ENCODE peak calls at places on chromosomes 5 and 9, in six cellular contexts. One of them, this sample, is unnamed.
A peak's percentile ranks its signal among the peaks of the same experiment; 100 is the strongest.

GRCh38 chr9:27664136-27664819 is 91.0 kb upstream of the C9orf72 start:
- DNase-seq in tibial artery: no peak
- DNase-seq in heart right ventricle: no peak
- DNase-seq in left lung: no peak
- DNase-seq in right atrium auricular region: no peak
- DNase-seq in prostate gland: no peak
- DNase-seq in this sample: no peak

GRCh38 chr9:109166771-109167601 is at the start of gene FRRS1L:
- DNase-seq in right atrium auricular region: no peak
- DNase-seq in prostate gland: no peak
- DNase-seq in heart right ventricle: no peak
- DNase-seq in left lung: no peak
- DNase-seq in tibial artery: no peak
- DNase-seq in this sample: peak; percentile 70

GRCh38 chr5:116502616-116503015 is 72.0 kb downstream of the SEMA6A start:
- DNase-seq in prostate gland: no peak
- DNase-seq in heart right ventricle: no peak
- DNase-seq in left lung: no peak
- DNase-seq in tibial artery: no peak
- DNase-seq in right atrium auricular region: no peak
- DNase-seq in this sample: no peak

GRCh38 chr9:91935805-91936204 is 14.2 kb downstream of the ROR2 start:
- DNase-seq in left lung: no peak
- DNase-seq in prostate gland: no peak
- DNase-seq in heart right ventricle: no peak
- DNase-seq in tibial artery: no peak
- DNase-seq in right atrium auricular region: no peak
- DNase-seq in this sample: no peak

GRCh38 chr9:6930827-6931226 is 173.1 kb downstream of the KDM4C start:
- DNase-seq in left lung: no peak
- DNase-seq in tibial artery: no peak
- DNase-seq in right atrium auricular region: no peak
- DNase-seq in heart right ventricle: no peak
- DNase-seq in prostate gland: no peak
- DNase-seq in this sample: no peak

GRCh38 chr5:93800988-93801811 is 59.8 kb upstream of the POU5F2 start:
- DNase-seq in right atrium auricular region: no peak
- DNase-seq in left lung: peak; percentile 33
- DNase-seq in heart right ventricle: no peak
- DNase-seq in prostate gland: peak; percentile 41
- DNase-seq in tibial artery: no peak
- DNase-seq in this sample: peak; percentile 21

GRCh38 chr9:125137200-125137599 is 6.1 kb downstream of the SCAI start:
- DNase-seq in tibial artery: no peak
- DNase-seq in prostate gland: no peak
- DNase-seq in right atrium auricular region: no peak
- DNase-seq in left lung: no peak
- DNase-seq in heart right ventricle: no peak
- DNase-seq in this sample: no peak

GRCh38 chr5:160470437-160471341 is 49.0 kb downstream of the PTTG1 start:
- DNase-seq in left lung: no peak
- DNase-seq in tibial artery: peak; percentile 29
- DNase-seq in right atrium auricular region: no peak
- DNase-seq in prostate gland: peak; percentile 13
- DNase-seq in heart right ventricle: no peak
- DNase-seq in this sample: no peak

GRCh38 chr5:132354381-132354780 is 15.1 kb upstream of the SLC22A5 start:
- DNase-seq in prostate gland: no peak
- DNase-seq in right atrium auricular region: no peak
- DNase-seq in tibial artery: no peak
- DNase-seq in left lung: peak; percentile 49
- DNase-seq in heart right ventricle: no peak
- DNase-seq in this sample: no peak

GRCh38 chr5:165574140-165574539 is 2068.7 kb downstream of the MAT2B start:
- DNase-seq in prostate gland: no peak
- DNase-seq in heart right ventricle: no peak
- DNase-seq in right atrium auricular region: no peak
- DNase-seq in left lung: no peak
- DNase-seq in tibial artery: no peak
- DNase-seq in this sample: no peak

GRCh38 chr5:140794594-140795258 is at the start of gene PCDHA2:
- DNase-seq in tibial artery: no peak
- DNase-seq in heart right ventricle: no peak
- DNase-seq in left lung: no peak
- DNase-seq in prostate gland: no peak
- DNase-seq in right atrium auricular region: no peak
- DNase-seq in this sample: no peak

GRCh38 chr9:127161081-127161621 is 38.7 kb upstream of the ANGPTL2 start:
- DNase-seq in heart right ventricle: no peak
- DNase-seq in prostate gland: no peak
- DNase-seq in left lung: no peak
- DNase-seq in tibial artery: no peak
- DNase-seq in right atrium auricular region: no peak
- DNase-seq in this sample: no peak

GRCh38 chr5:58107704-58108103 is 352.2 kb downstream of the PLK2 start:
- DNase-seq in right atrium auricular region: no peak
- DNase-seq in left lung: no peak
- DNase-seq in heart right ventricle: no peak
- DNase-seq in tibial artery: no peak
- DNase-seq in prostate gland: no peak
- DNase-seq in this sample: no peak

GRCh38 chr9:106862946-106863740 is at the start of gene ZNF462:
- DNase-seq in prostate gland: peak; percentile 56
- DNase-seq in heart right ventricle: peak; percentile 30
- DNase-seq in left lung: no peak
- DNase-seq in tibial artery: no peak
- DNase-seq in right atrium auricular region: peak; percentile 62
- DNase-seq in this sample: peak; percentile 68

GRCh38 chr5:90408571-90409317 is 812 bp downstream of the CETN3 start:
- DNase-seq in prostate gland: no peak
- DNase-seq in heart right ventricle: no peak
- DNase-seq in tibial artery: no peak
- DNase-seq in left lung: no peak
- DNase-seq in right atrium auricular region: no peak
- DNase-seq in this sample: no peak

GRCh38 chr5:87944553-87945320 is 323.9 kb downstream of the TMEM161B start:
- DNase-seq in tibial artery: peak; percentile 27
- DNase-seq in heart right ventricle: peak; percentile 37
- DNase-seq in left lung: no peak
- DNase-seq in right atrium auricular region: peak; percentile 60
- DNase-seq in prostate gland: no peak
- DNase-seq in this sample: no peak

GRCh38 chr5:154611341-154611767 is 133.3 kb upstream of the HAND1 start:
- DNase-seq in tibial artery: no peak
- DNase-seq in prostate gland: no peak
- DNase-seq in heart right ventricle: no peak
- DNase-seq in left lung: no peak
- DNase-seq in right atrium auricular region: no peak
- DNase-seq in this sample: no peak

GRCh38 chr5:57538341-57538955 is 55.8 kb upstream of the ACTBL2 start:
- DNase-seq in prostate gland: no peak
- DNase-seq in heart right ventricle: no peak
- DNase-seq in tibial artery: no peak
- DNase-seq in left lung: no peak
- DNase-seq in right atrium auricular region: no peak
- DNase-seq in this sample: no peak

GRCh38 chr9:114688892-114689291 is 6.9 kb upstream of the TEX48 start:
- DNase-seq in prostate gland: no peak
- DNase-seq in right atrium auricular region: no peak
- DNase-seq in tibial artery: no peak
- DNase-seq in left lung: no peak
- DNase-seq in heart right ventricle: no peak
- DNase-seq in this sample: no peak

GRCh38 chr5:173864126-173865075 is 23.7 kb upstream of the CPEB4 start:
- DNase-seq in left lung: peak; percentile 42
- DNase-seq in prostate gland: no peak
- DNase-seq in heart right ventricle: no peak
- DNase-seq in right atrium auricular region: no peak
- DNase-seq in tibial artery: peak; percentile 50
- DNase-seq in this sample: no peak

GRCh38 chr9:15743512-15743911 is 190.7 kb downstream of the CCDC171 start:
- DNase-seq in tibial artery: no peak
- DNase-seq in left lung: no peak
- DNase-seq in prostate gland: no peak
- DNase-seq in right atrium auricular region: no peak
- DNase-seq in heart right ventricle: no peak
- DNase-seq in this sample: no peak

GRCh38 chr9:93093081-93093448 is 3.0 kb upstream of the CARD19 start:
- DNase-seq in left lung: no peak
- DNase-seq in heart right ventricle: no peak
- DNase-seq in tibial artery: no peak
- DNase-seq in prostate gland: no peak
- DNase-seq in right atrium auricular region: no peak
- DNase-seq in this sample: no peak

GRCh38 chr5:61429906-61430305 is 97.8 kb downstream of the ZSWIM6 start:
- DNase-seq in tibial artery: no peak
- DNase-seq in right atrium auricular region: no peak
- DNase-seq in prostate gland: no peak
- DNase-seq in heart right ventricle: no peak
- DNase-seq in left lung: no peak
- DNase-seq in this sample: no peak

GRCh38 chr9:98808411-98808815 is 943 bp downstream of the GALNT12 start:
- DNase-seq in prostate gland: no peak
- DNase-seq in tibial artery: no peak
- DNase-seq in right atrium auricular region: no peak
- DNase-seq in heart right ventricle: no peak
- DNase-seq in left lung: peak; percentile 77
- DNase-seq in this sample: peak; percentile 62

GRCh38 chr5:111967463-111967862 is 210.5 kb upstream of the NREP start:
- DNase-seq in heart right ventricle: no peak
- DNase-seq in tibial artery: no peak
- DNase-seq in left lung: no peak
- DNase-seq in prostate gland: no peak
- DNase-seq in right atrium auricular region: no peak
- DNase-seq in this sample: no peak

GRCh38 chr9:112846528-112847488 is 43.9 kb downstream of the SLC46A2 start:
- DNase-seq in heart right ventricle: no peak
- DNase-seq in tibial artery: no peak
- DNase-seq in prostate gland: no peak
- DNase-seq in left lung: no peak
- DNase-seq in right atrium auricular region: no peak
- DNase-seq in this sample: no peak

GRCh38 chr9:112848316-112849151 is 42.1 kb downstream of the SLC46A2 start:
- DNase-seq in right atrium auricular region: no peak
- DNase-seq in prostate gland: no peak
- DNase-seq in heart right ventricle: no peak
- DNase-seq in tibial artery: no peak
- DNase-seq in left lung: no peak
- DNase-seq in this sample: no peak

GRCh38 chr9:112850840-112851239 is 39.8 kb downstream of the SLC46A2 start:
- DNase-seq in left lung: no peak
- DNase-seq in heart right ventricle: no peak
- DNase-seq in tibial artery: no peak
- DNase-seq in right atrium auricular region: no peak
- DNase-seq in prostate gland: no peak
- DNase-seq in this sample: no peak

GRCh38 chr9:112852741-112853505 is 37.8 kb downstream of the SLC46A2 start:
- DNase-seq in heart right ventricle: no peak
- DNase-seq in prostate gland: no peak
- DNase-seq in right atrium auricular region: no peak
- DNase-seq in tibial artery: no peak
- DNase-seq in left lung: no peak
- DNase-seq in this sample: no peak

GRCh38 chr9:112849363-112849922 is 41.2 kb downstream of the SLC46A2 start:
- DNase-seq in prostate gland: no peak
- DNase-seq in heart right ventricle: no peak
- DNase-seq in left lung: no peak
- DNase-seq in right atrium auricular region: no peak
- DNase-seq in tibial artery: no peak
- DNase-seq in this sample: no peak
- H3K27ac ChIP-seq in prostate gland: no peak overlapping the region
- H3K27ac ChIP-seq in heart right ventricle: no peak overlapping the region
- H3K27ac ChIP-seq in left lung: peak overlapping the region; percentile 57
- H3K27ac ChIP-seq in right atrium auricular region: no peak overlapping the region
- H3K27ac ChIP-seq in tibial artery: no peak overlapping the region
- H3K27ac ChIP-seq in this sample: no peak overlapping the region

GRCh38 chr5:148406406-148406805 is 22.6 kb downstream of the FBXO38 start:
- DNase-seq in prostate gland: no peak
- DNase-seq in left lung: no peak
- DNase-seq in tibial artery: no peak
- DNase-seq in right atrium auricular region: no peak
- DNase-seq in heart right ventricle: no peak
- DNase-seq in this sample: no peak

GRCh38 chr5:148414848-148415247 is 31.1 kb downstream of the FBXO38 start:
- DNase-seq in prostate gland: no peak
- DNase-seq in tibial artery: no peak
- DNase-seq in right atrium auricular region: no peak
- DNase-seq in left lung: no peak
- DNase-seq in heart right ventricle: no peak
- DNase-seq in this sample: no peak

GRCh38 chr5:148408092-148408491 is 24.3 kb downstream of the FBXO38 start:
- DNase-seq in right atrium auricular region: no peak
- DNase-seq in heart right ventricle: no peak
- DNase-seq in left lung: no peak
- DNase-seq in prostate gland: no peak
- DNase-seq in tibial artery: no peak
- DNase-seq in this sample: no peak

GRCh38 chr5:148416921-148417320 is 33.2 kb downstream of the FBXO38 start:
- DNase-seq in tibial artery: no peak
- DNase-seq in prostate gland: no peak
- DNase-seq in right atrium auricular region: no peak
- DNase-seq in left lung: no peak
- DNase-seq in heart right ventricle: no peak
- DNase-seq in this sample: no peak

GRCh38 chr5:148412124-148412523 is 28.4 kb downstream of the FBXO38 start:
- DNase-seq in prostate gland: no peak
- DNase-seq in left lung: no peak
- DNase-seq in heart right ventricle: no peak
- DNase-seq in tibial artery: no peak
- DNase-seq in right atrium auricular region: no peak
- DNase-seq in this sample: no peak
- H3K36me3 ChIP-seq in prostate gland: no peaks in the 10 kb centered on the region
- H3K36me3 ChIP-seq in left lung: peaks cover 99% of the 10 kb centered on the region
- H3K36me3 ChIP-seq in heart right ventricle: peaks cover 100% of the 10 kb centered on the region
- H3K36me3 ChIP-seq in tibial artery: peaks cover 99% of the 10 kb centered on the region
- H3K36me3 ChIP-seq in right atrium auricular region: peaks cover 87% of the 10 kb centered on the region
- H3K36me3 ChIP-seq in this sample: peaks cover 78% of the 10 kb centered on the region

DNA sequence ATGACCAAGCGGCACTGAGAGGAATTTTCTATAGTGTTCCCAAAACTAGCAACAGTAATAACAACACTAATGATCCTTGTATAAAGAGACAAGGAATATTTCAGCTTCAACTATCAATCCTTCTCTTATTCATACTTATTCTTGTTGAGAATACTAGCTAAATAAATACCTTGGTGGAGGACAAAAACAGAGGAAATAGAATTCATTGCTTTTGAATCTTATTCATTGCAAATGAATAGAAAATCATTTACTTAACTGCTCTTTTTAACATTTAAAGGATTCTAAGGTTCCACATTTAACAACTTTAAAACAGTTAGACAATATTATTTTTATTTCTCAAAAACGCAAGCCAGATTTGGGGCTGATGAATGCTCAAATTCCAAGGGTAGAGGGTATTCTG is 22.4 kb downstream of the SKIC3 start:
- DNase-seq in right atrium auricular region: no peak
- DNase-seq in left lung: no peak
- DNase-seq in prostate gland: no peak
- DNase-seq in tibial artery: no peak
- DNase-seq in heart right ventricle: no peak
- DNase-seq in this sample: no peak
- H3K27ac ChIP-seq in right atrium auricular region: no peak overlapping the region
- H3K27ac ChIP-seq in left lung: no peak overlapping the region
- H3K27ac ChIP-seq in prostate gland: no peak overlapping the region
- H3K27ac ChIP-seq in tibial artery: no peak overlapping the region
- H3K27ac ChIP-seq in heart right ventricle: no peak overlapping the region
- H3K27ac ChIP-seq in this sample: no peak overlapping the region

GRCh38 chr5:1466631-1467265 is 21.5 kb upstream of the SLC6A3 start:
- DNase-seq in heart right ventricle: no peak
- DNase-seq in left lung: peak; percentile 29
- DNase-seq in prostate gland: no peak
- DNase-seq in right atrium auricular region: no peak
- DNase-seq in tibial artery: peak; percentile 17
- DNase-seq in this sample: no peak
- H3K36me3 ChIP-seq in heart right ventricle: peaks cover 44% of the 10 kb centered on the region
- H3K36me3 ChIP-seq in left lung: peaks cover 92% of the 10 kb centered on the region
- H3K36me3 ChIP-seq in prostate gland: no peaks in the 10 kb centered on the region
- H3K36me3 ChIP-seq in right atrium auricular region: peaks cover 25% of the 10 kb centered on the region
- H3K36me3 ChIP-seq in tibial artery: peaks cover 40% of the 10 kb centered on the region
- H3K36me3 ChIP-seq in this sample: peaks cover 81% of the 10 kb centered on the region